ENCODE peak calls at places on chromosomes 5 and 9, in nine cellular contexts. One of them, this sample, is unnamed.

GRCh38 chr9:103014242-103014641 is 19.1 kb downstream of the CYLC2 start:
- DNase-seq in kidney: no peak
- DNase-seq in AG10803: no peak
- DNase-seq in psoas muscle: no peak
- DNase-seq in upper lobe of right lung: no peak
- DNase-seq in endothelial cell: no peak
- DNase-seq in A673: no peak
- DNase-seq in lower lobe of right lung: no peak
- DNase-seq in heart left ventricle: no peak
- DNase-seq in this sample: no peak

GRCh38 chr9:123287639-123288038 is 19.3 kb upstream of the STRBP start:
- DNase-seq in kidney: no peak
- DNase-seq in AG10803: no peak
- DNase-seq in psoas muscle: no peak
- DNase-seq in upper lobe of right lung: no peak
- DNase-seq in endothelial cell: no peak
- DNase-seq in A673: no peak
- DNase-seq in lower lobe of right lung: no peak
- DNase-seq in heart left ventricle: no peak
- DNase-seq in this sample: no peak

GRCh38 chr5:72584466-72584865 is 77.3 kb upstream of the ZNF366 start:
- DNase-seq in kidney: no peak
- DNase-seq in AG10803: peak
- DNase-seq in psoas muscle: no peak
- DNase-seq in upper lobe of right lung: no peak
- DNase-seq in endothelial cell: no peak
- DNase-seq in A673: no peak
- DNase-seq in lower lobe of right lung: no peak
- DNase-seq in heart left ventricle: no peak
- DNase-seq in this sample: no peak

GRCh38 chr9:71850996-71851395 is 60.0 kb downstream of the ABHD17B start:
- DNase-seq in kidney: no peak
- DNase-seq in AG10803: no peak
- DNase-seq in psoas muscle: no peak
- DNase-seq in upper lobe of right lung: no peak
- DNase-seq in endothelial cell: no peak
- DNase-seq in A673: no peak
- DNase-seq in lower lobe of right lung: no peak
- DNase-seq in heart left ventricle: no peak
- DNase-seq in this sample: no peak

GRCh38 chr5:10601246-10602030 is 37.6 kb downstream of the ANKRD33B start:
- DNase-seq in kidney: peak
- DNase-seq in AG10803: peak
- DNase-seq in psoas muscle: peak
- DNase-seq in upper lobe of right lung: peak
- DNase-seq in endothelial cell: no peak
- DNase-seq in A673: peak
- DNase-seq in lower lobe of right lung: peak
- DNase-seq in heart left ventricle: peak
- DNase-seq in this sample: no peak

GRCh38 chr9:113625456-113625855 is 161.9 kb downstream of the RGS3 start:
- DNase-seq in kidney: no peak
- DNase-seq in AG10803: no peak
- DNase-seq in psoas muscle: no peak
- DNase-seq in upper lobe of right lung: peak
- DNase-seq in endothelial cell: no peak
- DNase-seq in A673: no peak
- DNase-seq in lower lobe of right lung: no peak
- DNase-seq in heart left ventricle: no peak
- DNase-seq in this sample: no peak

GRCh38 chr9:138043061-138043410 is 165.5 kb downstream of the CACNA1B start:
- DNase-seq in kidney: no peak
- DNase-seq in AG10803: no peak
- DNase-seq in psoas muscle: peak
- DNase-seq in upper lobe of right lung: no peak
- DNase-seq in endothelial cell: no peak
- DNase-seq in A673: no peak
- DNase-seq in lower lobe of right lung: no peak
- DNase-seq in heart left ventricle: peak
- DNase-seq in this sample: no peak

GRCh38 chr5:33992864-33993263 is 8.4 kb upstream of the SLC45A2 start:
- DNase-seq in kidney: no peak
- DNase-seq in AG10803: no peak
- DNase-seq in psoas muscle: no peak
- DNase-seq in upper lobe of right lung: no peak
- DNase-seq in endothelial cell: no peak
- DNase-seq in A673: no peak
- DNase-seq in lower lobe of right lung: no peak
- DNase-seq in heart left ventricle: no peak
- DNase-seq in this sample: no peak

GRCh38 chr5:98556707-98557106 is 216.8 kb upstream of the RGMB start:
- DNase-seq in kidney: no peak
- DNase-seq in AG10803: no peak
- DNase-seq in psoas muscle: no peak
- DNase-seq in upper lobe of right lung: no peak
- DNase-seq in endothelial cell: no peak
- DNase-seq in A673: no peak
- DNase-seq in lower lobe of right lung: no peak
- DNase-seq in heart left ventricle: no peak
- DNase-seq in this sample: no peak

GRCh38 chr9:82410306-82410705 is 421.7 kb downstream of the SPATA31D1 start:
- DNase-seq in kidney: no peak
- DNase-seq in AG10803: no peak
- DNase-seq in psoas muscle: no peak
- DNase-seq in upper lobe of right lung: no peak
- DNase-seq in endothelial cell: no peak
- DNase-seq in A673: no peak
- DNase-seq in lower lobe of right lung: no peak
- DNase-seq in heart left ventricle: no peak
- DNase-seq in this sample: no peak

GRCh38 chr5:74452851-74453250 is 187.7 kb downstream of the ENC1 start:
- DNase-seq in kidney: no peak
- DNase-seq in AG10803: no peak
- DNase-seq in psoas muscle: no peak
- DNase-seq in upper lobe of right lung: no peak
- DNase-seq in endothelial cell: no peak
- DNase-seq in A673: no peak
- DNase-seq in lower lobe of right lung: no peak
- DNase-seq in heart left ventricle: no peak
- DNase-seq in this sample: no peak

GRCh38 chr5:151619812-151620462 is 28.8 kb upstream of the FAT2 start:
- DNase-seq in kidney: no peak
- DNase-seq in AG10803: no peak
- DNase-seq in psoas muscle: no peak
- DNase-seq in upper lobe of right lung: no peak
- DNase-seq in endothelial cell: no peak
- DNase-seq in A673: peak
- DNase-seq in lower lobe of right lung: no peak
- DNase-seq in heart left ventricle: no peak
- DNase-seq in this sample: no peak

GRCh38 chr9:133658442-133659431 is 22.6 kb downstream of the DBH start:
- DNase-seq in kidney: peak
- DNase-seq in AG10803: peak
- DNase-seq in psoas muscle: peak
- DNase-seq in upper lobe of right lung: no peak
- DNase-seq in endothelial cell: no peak
- DNase-seq in A673: peak
- DNase-seq in lower lobe of right lung: no peak
- DNase-seq in heart left ventricle: no peak
- DNase-seq in this sample: no peak

GRCh38 chr9:127637322-127637847 is 25.3 kb downstream of the STXBP1 start:
- DNase-seq in kidney: no peak
- DNase-seq in AG10803: peak
- DNase-seq in psoas muscle: no peak
- DNase-seq in upper lobe of right lung: peak
- DNase-seq in endothelial cell: no peak
- DNase-seq in A673: peak
- DNase-seq in lower lobe of right lung: no peak
- DNase-seq in heart left ventricle: no peak
- DNase-seq in this sample: no peak

GRCh38 chr9:32524558-32525461 is 1.2 kb downstream of the RIGI start:
- DNase-seq in kidney: no peak
- DNase-seq in AG10803: peak
- DNase-seq in psoas muscle: no peak
- DNase-seq in upper lobe of right lung: no peak
- DNase-seq in endothelial cell: no peak
- DNase-seq in A673: peak
- DNase-seq in lower lobe of right lung: no peak
- DNase-seq in heart left ventricle: no peak
- DNase-seq in this sample: no peak

GRCh38 chr5:79976759-79977515 is 14.1 kb downstream of the MTX3 start:
- DNase-seq in kidney: no peak
- DNase-seq in AG10803: no peak
- DNase-seq in psoas muscle: no peak
- DNase-seq in upper lobe of right lung: no peak
- DNase-seq in endothelial cell: no peak
- DNase-seq in A673: no peak
- DNase-seq in lower lobe of right lung: no peak
- DNase-seq in heart left ventricle: no peak
- DNase-seq in this sample: no peak

GRCh38 chr9:17060450-17060849 is 74.4 kb upstream of the CNTLN start:
- DNase-seq in kidney: no peak
- DNase-seq in AG10803: no peak
- DNase-seq in psoas muscle: no peak
- DNase-seq in upper lobe of right lung: no peak
- DNase-seq in endothelial cell: no peak
- DNase-seq in A673: no peak
- DNase-seq in lower lobe of right lung: no peak
- DNase-seq in heart left ventricle: no peak
- DNase-seq in this sample: no peak

GRCh38 chr5:90338712-90339372 is 70.7 kb downstream of the CETN3 start:
- DNase-seq in kidney: no peak
- DNase-seq in AG10803: no peak
- DNase-seq in psoas muscle: no peak
- DNase-seq in upper lobe of right lung: no peak
- DNase-seq in endothelial cell: no peak
- DNase-seq in A673: no peak
- DNase-seq in lower lobe of right lung: no peak
- DNase-seq in heart left ventricle: no peak
- DNase-seq in this sample: no peak

GRCh38 chr9:88390371-88390990 is 2.2 kb downstream of the SPIN1 start:
- DNase-seq in kidney: no peak
- DNase-seq in AG10803: peak
- DNase-seq in psoas muscle: no peak
- DNase-seq in upper lobe of right lung: no peak
- DNase-seq in endothelial cell: no peak
- DNase-seq in A673: no peak
- DNase-seq in lower lobe of right lung: no peak
- DNase-seq in heart left ventricle: no peak
- DNase-seq in this sample: no peak

GRCh38 chr5:129003232-129003631 is 37.9 kb downstream of the SLC27A6 start:
- DNase-seq in kidney: no peak
- DNase-seq in AG10803: no peak
- DNase-seq in psoas muscle: no peak
- DNase-seq in upper lobe of right lung: no peak
- DNase-seq in endothelial cell: no peak
- DNase-seq in A673: no peak
- DNase-seq in lower lobe of right lung: no peak
- DNase-seq in heart left ventricle: no peak
- DNase-seq in this sample: no peak

GRCh38 chr9:38133595-38133994 is 64.6 kb upstream of the SHB start:
- DNase-seq in kidney: no peak
- DNase-seq in AG10803: no peak
- DNase-seq in psoas muscle: no peak
- DNase-seq in upper lobe of right lung: no peak
- DNase-seq in endothelial cell: no peak
- DNase-seq in A673: no peak
- DNase-seq in lower lobe of right lung: no peak
- DNase-seq in heart left ventricle: no peak
- DNase-seq in this sample: no peak
- TF ChIP-seq CTCF in kidney: no peak
- TF ChIP-seq CTCF in AG10803: peak
- TF ChIP-seq CTCF in psoas muscle: no peak
- TF ChIP-seq CTCF in upper lobe of right lung: no peak
- TF ChIP-seq CTCF in endothelial cell: no peak
- TF ChIP-seq CTCF in A673: no peak
- TF ChIP-seq CTCF in lower lobe of right lung: no peak
- TF ChIP-seq CTCF in heart left ventricle: no peak
- TF ChIP-seq CTCF in this sample: peak

GRCh38 chr5:178477224-178478201 is 112.7 kb downstream of the COL23A1 start:
- DNase-seq in kidney: no peak
- DNase-seq in AG10803: peak
- DNase-seq in psoas muscle: no peak
- DNase-seq in upper lobe of right lung: no peak
- DNase-seq in endothelial cell: no peak
- DNase-seq in A673: no peak
- DNase-seq in lower lobe of right lung: no peak
- DNase-seq in heart left ventricle: no peak
- DNase-seq in this sample: no peak
- TF ChIP-seq CTCF in kidney: no peak
- TF ChIP-seq CTCF in AG10803: no peak
- TF ChIP-seq CTCF in psoas muscle: no peak
- TF ChIP-seq CTCF in upper lobe of right lung: no peak
- TF ChIP-seq CTCF in endothelial cell: no peak
- TF ChIP-seq CTCF in A673: no peak
- TF ChIP-seq CTCF in lower lobe of right lung: no peak
- TF ChIP-seq CTCF in heart left ventricle: no peak
- TF ChIP-seq CTCF in this sample: no peak

DNA sequence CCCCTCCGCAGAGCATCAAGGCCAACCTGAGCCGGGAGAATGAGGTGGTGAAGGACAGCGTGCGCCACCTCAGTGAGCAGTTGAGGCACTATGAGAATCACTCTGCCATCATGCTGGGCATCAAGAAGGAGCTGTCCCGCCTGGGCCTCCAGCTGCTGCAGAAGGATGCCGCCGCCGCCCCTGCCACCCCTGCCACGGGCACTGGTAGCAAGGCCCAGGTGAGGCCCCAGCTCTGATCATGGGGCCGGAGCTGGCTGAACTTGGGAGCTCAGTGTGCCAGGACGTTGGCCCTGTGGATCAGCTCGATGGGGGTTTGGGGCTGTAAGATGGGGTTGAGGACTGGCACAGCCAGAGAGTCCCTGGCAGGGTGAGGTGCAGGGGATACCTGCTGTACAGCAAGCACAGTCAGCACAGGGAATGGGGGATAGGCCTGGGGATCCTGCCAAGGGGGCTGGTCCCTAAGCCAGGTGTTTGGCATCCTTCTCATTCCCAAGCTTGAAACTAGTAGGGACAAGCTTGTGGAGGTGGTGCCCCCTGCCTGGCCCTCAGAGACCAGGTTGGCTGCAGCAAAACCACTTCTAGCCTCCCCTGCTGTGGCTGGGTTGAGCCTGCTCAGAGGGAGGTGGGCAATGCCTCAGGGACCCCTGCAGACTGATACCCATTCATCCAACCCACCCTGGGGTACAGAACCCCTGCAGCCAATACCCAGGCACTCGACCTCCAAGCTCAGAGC is 22.5 kb downstream of the OLFML2A start:
- DNase-seq in kidney: no peak
- DNase-seq in AG10803: no peak
- DNase-seq in psoas muscle: no peak
- DNase-seq in upper lobe of right lung: no peak
- DNase-seq in endothelial cell: no peak
- DNase-seq in A673: no peak
- DNase-seq in lower lobe of right lung: no peak
- DNase-seq in heart left ventricle: no peak
- DNase-seq in this sample: no peak
- TF ChIP-seq CTCF in kidney: no peak
- TF ChIP-seq CTCF in AG10803: no peak
- TF ChIP-seq CTCF in psoas muscle: no peak
- TF ChIP-seq CTCF in upper lobe of right lung: no peak
- TF ChIP-seq CTCF in endothelial cell: no peak
- TF ChIP-seq CTCF in A673: no peak
- TF ChIP-seq CTCF in lower lobe of right lung: no peak
- TF ChIP-seq CTCF in heart left ventricle: no peak
- TF ChIP-seq CTCF in this sample: no peak

GRCh38 chr5:149853019-149853648 is 91.5 kb downstream of the PDE6A start:
- DNase-seq in kidney: no peak
- DNase-seq in AG10803: peak
- DNase-seq in psoas muscle: peak
- DNase-seq in upper lobe of right lung: peak
- DNase-seq in endothelial cell: peak
- DNase-seq in A673: peak
- DNase-seq in lower lobe of right lung: peak
- DNase-seq in heart left ventricle: peak
- DNase-seq in this sample: peak
- TF ChIP-seq CTCF in kidney: peak
- TF ChIP-seq CTCF in AG10803: peak
- TF ChIP-seq CTCF in psoas muscle: peak
- TF ChIP-seq CTCF in upper lobe of right lung: peak
- TF ChIP-seq CTCF in endothelial cell: peak
- TF ChIP-seq CTCF in A673: peak
- TF ChIP-seq CTCF in lower lobe of right lung: peak
- TF ChIP-seq CTCF in heart left ventricle: peak
- TF ChIP-seq CTCF in this sample: peak